ENCODE peak calls at places on chromosomes 12 and 14, in four cellular contexts. N, A, Z and P are unnamed samples.

GRCh38 chr14:36520601-36521525 is 831 bp upstream of the NKX2-1 start:
- DNase-seq in N (peak; percentile 61), A (no peak), Z (peak; percentile 30), P (peak; percentile 74)

GRCh38 chr12:30753761-30754382 is 879 bp downstream of the CAPRIN2 start:
- DNase-seq in N (no peak), A (no peak), Z (peak; percentile 55), P (no peak)

GRCh38 chr14:96268426-96269358 is 12.7 kb downstream of the BDKRB1 start:
- DNase-seq in N (no peak), A (no peak), Z (peak; percentile 98), P (peak; percentile 19)

GRCh38 chr14:79825046-79825521 is 386.2 kb downstream of the DIO2 start:
- DNase-seq in N (no peak), A (no peak), Z (no peak), P (no peak)

GRCh38 chr12:124030008-124030407 is 57.0 kb downstream of the ZNF664 start:
- DNase-seq in N (no peak), A (no peak), Z (no peak), P (peak; percentile 24)

GRCh38 chr12:25194211-25194610 is 749 bp downstream of the DNAI7 start:
- DNase-seq in N (no peak), A (no peak), Z (peak; percentile 10), P (no peak)

GRCh38 chr14:99721792-99722516 is 37.9 kb downstream of the CYP46A1 start:
- DNase-seq in N (no peak), A (no peak), Z (no peak), P (peak; percentile 17)

GRCh38 chr14:101980700-101981099 is 16.3 kb downstream of the DYNC1H1 start:
- DNase-seq in N (no peak), A (no peak), Z (peak; percentile 89), P (no peak)

GRCh38 chr14:96578619-96579018 is 76.4 kb downstream of the PAPOLA start:
- DNase-seq in N (no peak), A (no peak), Z (no peak), P (no peak)

GRCh38 chr12:102096855-102097254 is 23.1 kb downstream of the NUP37 start:
- DNase-seq in N (no peak), A (no peak), Z (no peak), P (no peak)

GRCh38 chr14:22230517-22230916 is 358.5 kb downstream of the DAD1 start:
- DNase-seq in N (no peak), A (no peak), Z (no peak), P (no peak)

GRCh38 chr12:25071366-25071765 is 122.5 kb upstream of the BCAT1 start:
- DNase-seq in N (no peak), A (no peak), Z (no peak), P (no peak)

GRCh38 chr12:96452271-96452922 is 37.0 kb upstream of the CFAP54 start:
- DNase-seq in N (no peak), A (no peak), Z (no peak), P (no peak)

GRCh38 chr12:122309564-122310121 is 43.3 kb upstream of the VPS33A start:
- DNase-seq in N (no peak), A (no peak), Z (no peak), P (no peak)

GRCh38 chr12:116298578-116298977 is 21.1 kb upstream of the MED13L start:
- DNase-seq in N (no peak), A (no peak), Z (no peak), P (no peak)

GRCh38 chr12:65277994-65278575 is 398 bp upstream of the MSRB3 start:
- DNase-seq in N (no peak), A (no peak), Z (peak; percentile 16), P (peak; percentile 46)

GRCh38 chr12:25903603-25904245 is 54.8 kb upstream of the RASSF8 start:
- DNase-seq in N (no peak), A (no peak), Z (peak; percentile 3), P (no peak)

GRCh38 chr12:116595186-116595585 is 36.0 kb downstream of the MAP1LC3B2 start:
- DNase-seq in N (no peak), A (no peak), Z (no peak), P (no peak)

GRCh38 chr12:75725505-75726120 is 214.2 kb upstream of the KRR1 start:
- DNase-seq in N (no peak), A (no peak), Z (peak; percentile 73), P (no peak)

GRCh38 chr12:47757840-47758583 is 668 bp downstream of the RAPGEF3 start:
- DNase-seq in N (no peak), A (no peak), Z (no peak), P (peak; percentile 74)

GRCh38 chr12:47757360-47757839 is 1.3 kb downstream of the RAPGEF3 start:
- DNase-seq in N (no peak), A (no peak), Z (no peak), P (no peak)

GRCh38 chr12:47755655-47756562 is 2.8 kb downstream of the RAPGEF3 start:
- DNase-seq in N (no peak), A (no peak), Z (no peak), P (no peak)

GRCh38 chr12:47758584-47758833 is 171 bp downstream of the RAPGEF3 start:
- DNase-seq in N (no peak), A (no peak), Z (no peak), P (no peak)

DNA sequence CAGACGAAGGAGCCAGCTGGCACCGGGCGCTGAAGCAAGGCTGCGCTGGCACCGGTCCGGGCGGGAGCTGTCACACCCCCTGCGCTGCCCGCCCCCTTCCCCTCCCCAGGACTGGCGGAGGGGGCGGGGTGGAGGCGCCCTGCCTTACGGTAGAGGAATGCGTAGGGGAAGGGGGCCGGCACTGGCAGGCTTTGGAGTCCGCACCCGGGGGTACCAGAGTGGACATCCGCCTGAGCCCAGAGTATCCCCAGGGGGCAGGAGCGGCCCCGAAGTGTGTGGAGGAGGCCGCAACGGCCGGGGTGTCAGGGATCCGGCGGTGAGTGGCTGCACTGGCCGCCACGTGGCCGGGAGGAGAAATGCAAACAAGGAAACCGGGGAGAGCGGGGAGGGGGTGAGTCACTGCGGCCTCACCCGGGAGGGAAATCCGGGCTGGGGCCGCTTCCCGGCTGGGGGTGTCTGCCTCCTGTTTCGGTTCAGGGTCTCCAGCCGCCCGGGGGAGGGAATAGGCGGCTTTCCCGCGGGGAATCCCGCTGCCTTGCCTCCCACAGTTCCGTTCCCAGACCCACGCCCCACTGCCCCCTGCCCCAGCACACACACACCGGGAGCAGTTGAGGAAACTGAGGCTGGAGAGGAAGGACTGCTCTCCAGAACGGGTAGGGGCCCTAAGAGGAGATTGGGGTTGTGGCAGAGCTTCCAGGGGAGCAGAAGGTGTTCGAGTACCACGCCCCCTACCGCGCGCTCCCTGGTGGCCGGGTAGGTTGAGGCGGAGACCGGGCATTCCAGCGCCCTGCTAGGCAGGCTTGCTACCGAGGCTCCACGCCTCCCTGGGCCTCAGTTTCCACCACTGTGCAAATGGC is at the start of gene RAPGEF3:
- DNase-seq in N (peak; percentile 63), A (no peak), Z (peak; percentile 90), P (peak; percentile 89)
- H2BK15ac ChIP-seq in N (peak within 1 kb of the TSS; percentile 90), A (peak within 1 kb of the TSS; percentile 97), Z (peak within 1 kb of the TSS; percentile 95), P (no peak within 1 kb of the TSS)

GRCh38 chr14:69449216-69449615 is 35.3 kb upstream of the PLEKHD1 start:
- DNase-seq in N (no peak), A (no peak), Z (no peak), P (no peak)
- H2BK12ac ChIP-seq in N (no peak overlapping the region), A (no peak overlapping the region), Z (no peak overlapping the region), P (no peak overlapping the region)

GRCh38 chr14:94173885-94174621 is at the start of gene PPP4R4:
- DNase-seq in N (peak; percentile 93), A (peak; percentile 78), Z (peak; percentile 73), P (peak; percentile 96)
- H3K9ac ChIP-seq in N (peak within 1 kb of the TSS; percentile 95), A (peak within 1 kb of the TSS; percentile 25), Z (peak within 1 kb of the TSS; percentile 63), P (peak within 1 kb of the TSS; percentile 2)

DNA sequence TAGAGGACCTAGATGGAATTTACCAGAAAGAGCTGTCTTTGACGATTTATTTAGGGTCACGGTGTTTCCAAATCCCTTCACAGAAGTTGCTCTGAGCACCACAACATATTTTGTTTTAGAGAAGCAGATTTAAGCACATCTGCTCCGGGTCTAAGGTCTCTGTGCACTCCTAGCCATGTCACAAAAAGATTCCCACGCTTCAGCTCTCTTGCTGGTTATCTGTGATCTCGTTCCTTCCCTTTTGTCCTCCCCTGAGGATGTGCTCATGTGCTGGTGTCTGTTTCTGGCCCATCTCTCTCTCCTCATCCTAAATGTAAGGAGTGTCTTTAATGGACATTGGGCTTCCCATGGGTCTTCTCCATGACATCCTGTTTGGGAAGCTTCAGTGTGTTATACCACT is 53.7 kb upstream of the GNPNAT1 start:
- DNase-seq in N (no peak), A (no peak), Z (no peak), P (no peak)
- H2BK15ac ChIP-seq in N (no peak overlapping the region), A (peak overlapping the region; percentile 53), Z (no peak overlapping the region), P (no peak overlapping the region)

DNA sequence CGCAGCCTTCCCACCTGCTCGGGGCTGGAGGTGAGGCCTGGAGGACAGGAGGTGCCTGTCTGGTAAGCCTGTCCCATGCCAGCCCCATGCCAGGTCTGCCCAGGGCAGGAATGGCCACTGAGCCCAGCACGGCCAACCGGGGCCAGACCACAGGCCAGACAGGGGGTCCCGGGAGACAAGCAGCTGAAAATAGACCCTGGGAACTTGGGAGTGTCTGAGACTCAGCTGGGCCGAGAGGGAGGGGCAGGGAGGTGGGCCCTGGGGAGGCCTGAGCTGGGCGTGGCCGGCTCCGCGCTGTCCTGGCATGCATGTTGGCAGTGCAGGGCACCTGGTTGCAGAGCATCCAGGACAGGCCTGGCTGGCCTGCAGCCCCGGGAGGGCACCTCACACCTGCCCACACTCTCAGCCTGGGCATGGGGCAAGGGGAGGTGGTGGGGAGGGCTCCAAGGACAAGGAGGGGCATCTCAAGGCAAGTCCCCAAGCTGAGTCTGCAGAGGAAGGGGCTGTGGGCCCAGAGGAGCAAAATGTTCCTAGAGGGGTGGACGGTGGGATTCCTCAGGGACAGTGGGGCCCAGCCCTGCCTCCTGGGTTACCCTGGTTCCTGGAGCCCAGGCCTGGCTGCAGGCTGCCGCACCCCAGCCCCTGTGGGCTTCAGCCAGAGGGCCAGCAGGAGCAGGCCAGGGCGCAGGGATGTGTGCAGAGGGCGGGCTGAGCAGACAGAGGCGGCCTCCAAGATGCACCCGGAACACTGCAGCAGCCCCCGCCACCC is 3.2 kb upstream of the CRIP1 start:
- DNase-seq in N (no peak), A (no peak), Z (no peak), P (no peak)
- H2BK12ac ChIP-seq in N (peak overlapping the region; percentile 97), A (peak overlapping the region; percentile 68), Z (no peak overlapping the region), P (peak overlapping the region; percentile 53)

GRCh38 chr14:81511110-81511900 is 22.3 kb downstream of the SEL1L start:
- DNase-seq in N (no peak), A (no peak), Z (peak; percentile 7), P (no peak)

GRCh38 chr14:81509321-81509720 is 24.3 kb downstream of the SEL1L start:
- DNase-seq in N (no peak), A (no peak), Z (no peak), P (no peak)

GRCh38 chr14:81504864-81505263 is 28.8 kb downstream of the SEL1L start:
- DNase-seq in N (no peak), A (no peak), Z (no peak), P (no peak)

GRCh38 chr14:81506512-81506911 is 27.1 kb downstream of the SEL1L start:
- DNase-seq in N (no peak), A (no peak), Z (no peak), P (no peak)

GRCh38 chr14:81509838-81510452 is 23.7 kb downstream of the SEL1L start:
- DNase-seq in N (no peak), A (no peak), Z (peak; percentile 39), P (no peak)
- H3K9ac ChIP-seq in N (no peak overlapping the region), A (no peak overlapping the region), Z (peak overlapping the region; percentile 10), P (no peak overlapping the region)

GRCh38 chr12:92551210-92551609 is 151.6 kb upstream of the PLEKHG7 start:
- DNase-seq in N (no peak), A (no peak), Z (no peak), P (no peak)
- H2BK15ac ChIP-seq in N (no peak overlapping the region), A (no peak overlapping the region), Z (no peak overlapping the region), P (no peak overlapping the region)

GRCh38 chr14:20848316-20848954 is 42.8 kb upstream of the RNASE3 start:
- DNase-seq in N (no peak), A (no peak), Z (no peak), P (no peak)

GRCh38 chr14:20846560-20846959 is 43.9 kb upstream of the RNASE1 start:
- DNase-seq in N (no peak), A (no peak), Z (no peak), P (no peak)

GRCh38 chr14:20848955-20849570 is 42.1 kb upstream of the RNASE3 start:
- DNase-seq in N (no peak), A (no peak), Z (no peak), P (no peak)
- H2BK12ac ChIP-seq in N (no peak overlapping the region), A (no peak overlapping the region), Z (no peak overlapping the region), P (no peak overlapping the region)